ENCODE peak calls at places on chromosomes 16 and 17, in four cellular contexts. One of them, this sample, is unnamed.

GRCh38 chr16:68200120-68200783 is 35.7 kb downstream of the ESRP2 start:
- DNase-seq in GM12878: no peak
- DNase-seq in K562: no peak
- DNase-seq in HepG2: no peak
- DNase-seq in this sample: no peak

GRCh38 chr16:65534121-65534528 is 412.3 kb upstream of the CDH11 start:
- DNase-seq in GM12878: no peak
- DNase-seq in K562: no peak
- DNase-seq in HepG2: no peak
- DNase-seq in this sample: no peak

GRCh38 chr17:17994271-17994670 is 21.6 kb downstream of the DRC3 start:
- DNase-seq in GM12878: no peak
- DNase-seq in K562: no peak
- DNase-seq in HepG2: peak
- DNase-seq in this sample: peak

GRCh38 chr16:57639172-57639571 is 10.7 kb downstream of the ADGRG1 start:
- DNase-seq in GM12878: no peak
- DNase-seq in K562: peak
- DNase-seq in HepG2: no peak
- DNase-seq in this sample: peak

GRCh38 chr16:8572063-8572918 is 18.0 kb downstream of the TMEM114 start:
- DNase-seq in GM12878: no peak
- DNase-seq in K562: no peak
- DNase-seq in HepG2: no peak
- DNase-seq in this sample: no peak

GRCh38 chr16:50038756-50039529 is 13.9 kb downstream of the CNEP1R1 start:
- DNase-seq in GM12878: no peak
- DNase-seq in K562: no peak
- DNase-seq in HepG2: no peak
- DNase-seq in this sample: no peak

GRCh38 chr17:80460286-80460881 is 16.0 kb downstream of the NPTX1 start:
- DNase-seq in GM12878: no peak
- DNase-seq in K562: no peak
- DNase-seq in HepG2: no peak
- DNase-seq in this sample: no peak

GRCh38 chr17:78426293-78426879 is 47.9 kb downstream of the PGS1 start:
- DNase-seq in GM12878: no peak
- DNase-seq in K562: no peak
- DNase-seq in HepG2: no peak
- DNase-seq in this sample: no peak

GRCh38 chr17:15943971-15944719 is 785 bp upstream of the ADORA2B start:
- DNase-seq in GM12878: no peak
- DNase-seq in K562: no peak
- DNase-seq in HepG2: no peak
- DNase-seq in this sample: no peak

GRCh38 chr16:50821586-50821985 is 79.7 kb downstream of the CYLD start:
- DNase-seq in GM12878: no peak
- DNase-seq in K562: no peak
- DNase-seq in HepG2: peak
- DNase-seq in this sample: no peak

GRCh38 chr17:21010705-21011596 is 31.9 kb downstream of the USP22 start:
- DNase-seq in GM12878: no peak
- DNase-seq in K562: no peak
- DNase-seq in HepG2: no peak
- DNase-seq in this sample: no peak

GRCh38 chr16:81510016-81510415 is 65.4 kb downstream of the CMIP start:
- DNase-seq in GM12878: no peak
- DNase-seq in K562: no peak
- DNase-seq in HepG2: no peak
- DNase-seq in this sample: no peak

GRCh38 chr17:62800580-62800979 is 7.5 kb downstream of the MARCHF10 start:
- DNase-seq in GM12878: no peak
- DNase-seq in K562: no peak
- DNase-seq in HepG2: no peak
- DNase-seq in this sample: peak

GRCh38 chr16:81737885-81738536 is 41.1 kb upstream of the PLCG2 start:
- DNase-seq in GM12878: peak
- DNase-seq in K562: peak
- DNase-seq in HepG2: peak
- DNase-seq in this sample: peak

GRCh38 chr16:31428277-31428597 is at the start of gene COX6A2:
- DNase-seq in GM12878: no peak
- DNase-seq in K562: no peak
- DNase-seq in HepG2: no peak
- DNase-seq in this sample: no peak

GRCh38 chr16:68470461-68471150 is 22.3 kb upstream of the SMPD3 start:
- DNase-seq in GM12878: peak
- DNase-seq in K562: no peak
- DNase-seq in HepG2: no peak
- DNase-seq in this sample: no peak

GRCh38 chr17:2634361-2634960 is 41.0 kb downstream of the PAFAH1B1 start:
- DNase-seq in GM12878: no peak
- DNase-seq in K562: no peak
- DNase-seq in HepG2: no peak
- DNase-seq in this sample: no peak

GRCh38 chr16:81889896-81890634 is 111.0 kb downstream of the PLCG2 start:
- DNase-seq in GM12878: no peak
- DNase-seq in K562: peak
- DNase-seq in HepG2: peak
- DNase-seq in this sample: peak

GRCh38 chr16:81717662-81718189 is 61.4 kb upstream of the PLCG2 start:
- DNase-seq in GM12878: peak
- DNase-seq in K562: no peak
- DNase-seq in HepG2: no peak
- DNase-seq in this sample: no peak

GRCh38 chr16:67158637-67159600 is 790 bp downstream of the TRADD start:
- DNase-seq in GM12878: peak
- DNase-seq in K562: peak
- DNase-seq in HepG2: peak
- DNase-seq in this sample: no peak

GRCh38 chr16:86714166-86714565 is 135.8 kb downstream of the FOXL1 start:
- DNase-seq in GM12878: no peak
- DNase-seq in K562: no peak
- DNase-seq in HepG2: no peak
- DNase-seq in this sample: no peak

GRCh38 chr17:78838574-78839005 is 2.0 kb downstream of the USP36 start:
- DNase-seq in GM12878: no peak
- DNase-seq in K562: peak
- DNase-seq in HepG2: peak
- DNase-seq in this sample: no peak

GRCh38 chr16:86671486-86672214 is 93.3 kb downstream of the FOXL1 start:
- DNase-seq in GM12878: no peak
- DNase-seq in K562: no peak
- DNase-seq in HepG2: no peak
- DNase-seq in this sample: no peak

GRCh38 chr16:17224859-17225258 is 245.9 kb downstream of the XYLT1 start:
- DNase-seq in GM12878: no peak
- DNase-seq in K562: no peak
- DNase-seq in HepG2: no peak
- DNase-seq in this sample: no peak

GRCh38 chr16:77403732-77404131 is 31.1 kb downstream of the ADAMTS18 start:
- DNase-seq in GM12878: no peak
- DNase-seq in K562: no peak
- DNase-seq in HepG2: no peak
- DNase-seq in this sample: no peak

GRCh38 chr17:59330314-59330942 is 1.0 kb upstream of the YPEL2 start:
- DNase-seq in GM12878: no peak
- DNase-seq in K562: no peak
- DNase-seq in HepG2: peak
- DNase-seq in this sample: no peak

GRCh38 chr16:84718-85452 is 6.9 kb downstream of the MPG start:
- DNase-seq in GM12878: peak
- DNase-seq in K562: no peak
- DNase-seq in HepG2: no peak
- DNase-seq in this sample: no peak

GRCh38 chr16:83615553-83615952 is 192.2 kb upstream of the HSBP1 start:
- DNase-seq in GM12878: no peak
- DNase-seq in K562: no peak
- DNase-seq in HepG2: no peak
- DNase-seq in this sample: no peak

GRCh38 chr17:61362396-61362795 is 37.2 kb upstream of the TBX2 start:
- DNase-seq in GM12878: no peak
- DNase-seq in K562: no peak
- DNase-seq in HepG2: no peak
- DNase-seq in this sample: no peak

GRCh38 chr17:17363638-17364337 is 60.6 kb downstream of the NT5M start:
- DNase-seq in GM12878: no peak
- DNase-seq in K562: no peak
- DNase-seq in HepG2: no peak
- DNase-seq in this sample: no peak

GRCh38 chr17:30225112-30225511 is 10.4 kb downstream of the SLC6A4 start:
- DNase-seq in GM12878: no peak
- DNase-seq in K562: no peak
- DNase-seq in HepG2: peak
- DNase-seq in this sample: no peak

GRCh38 chr16:4116328-4117249 is at the start of gene ADCY9:
- DNase-seq in GM12878: no peak
- DNase-seq in K562: peak
- DNase-seq in HepG2: peak
- DNase-seq in this sample: no peak

GRCh38 chr17:10251212-10251948 is 53.0 kb upstream of the GAS7 start:
- DNase-seq in GM12878: peak
- DNase-seq in K562: no peak
- DNase-seq in HepG2: no peak
- DNase-seq in this sample: no peak

DNA sequence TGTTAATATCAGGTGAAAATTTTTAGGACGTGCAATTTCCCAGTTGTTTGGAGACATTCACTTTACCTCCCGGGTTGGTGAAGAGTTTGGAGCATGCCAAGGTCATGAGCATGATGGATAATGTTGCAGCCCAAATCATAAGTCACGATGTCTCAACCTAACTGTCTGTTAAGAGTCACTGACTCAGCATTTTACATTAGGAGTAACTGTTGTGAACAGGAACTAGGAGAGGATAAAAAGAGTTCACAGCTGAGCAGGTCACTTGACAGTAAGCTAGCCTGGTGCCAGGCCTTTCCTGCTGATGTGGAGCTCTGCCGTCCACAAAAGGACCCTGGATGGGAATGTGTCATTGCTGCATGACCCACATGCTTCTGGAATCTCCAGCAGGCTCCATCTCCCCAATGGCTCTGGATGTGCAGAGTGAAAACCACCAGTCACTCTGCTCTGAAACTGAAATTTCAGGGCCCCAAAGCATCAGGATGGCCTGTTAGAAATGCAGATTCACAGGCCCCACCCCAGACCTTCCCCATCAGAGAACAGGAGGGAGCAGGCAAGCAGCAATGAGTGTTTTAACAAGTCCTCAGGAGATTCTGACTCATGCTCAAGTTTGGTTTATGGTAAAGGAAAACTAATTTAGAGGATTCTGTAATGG is 371.6 kb upstream of the MAF start:
- DNase-seq in GM12878: no peak
- DNase-seq in K562: no peak
- DNase-seq in HepG2: no peak
- DNase-seq in this sample: no peak
- TF ChIP-seq CBX5 in GM12878: no peak
- TF ChIP-seq CBX5 in K562: no peak
- TF ChIP-seq CBX5 in HepG2: no peak
- TF ChIP-seq CBX5 in this sample: no peak

GRCh38 chr17:76371656-76372628 is 12.5 kb upstream of the SPHK1 start:
- DNase-seq in GM12878: no peak
- DNase-seq in K562: no peak
- DNase-seq in HepG2: no peak
- DNase-seq in this sample: no peak
- TF ChIP-seq EZH2 in GM12878: no peak
- TF ChIP-seq EZH2 in K562: no peak
- TF ChIP-seq EZH2 in HepG2: no peak
- TF ChIP-seq EZH2 in this sample: no peak

DNA sequence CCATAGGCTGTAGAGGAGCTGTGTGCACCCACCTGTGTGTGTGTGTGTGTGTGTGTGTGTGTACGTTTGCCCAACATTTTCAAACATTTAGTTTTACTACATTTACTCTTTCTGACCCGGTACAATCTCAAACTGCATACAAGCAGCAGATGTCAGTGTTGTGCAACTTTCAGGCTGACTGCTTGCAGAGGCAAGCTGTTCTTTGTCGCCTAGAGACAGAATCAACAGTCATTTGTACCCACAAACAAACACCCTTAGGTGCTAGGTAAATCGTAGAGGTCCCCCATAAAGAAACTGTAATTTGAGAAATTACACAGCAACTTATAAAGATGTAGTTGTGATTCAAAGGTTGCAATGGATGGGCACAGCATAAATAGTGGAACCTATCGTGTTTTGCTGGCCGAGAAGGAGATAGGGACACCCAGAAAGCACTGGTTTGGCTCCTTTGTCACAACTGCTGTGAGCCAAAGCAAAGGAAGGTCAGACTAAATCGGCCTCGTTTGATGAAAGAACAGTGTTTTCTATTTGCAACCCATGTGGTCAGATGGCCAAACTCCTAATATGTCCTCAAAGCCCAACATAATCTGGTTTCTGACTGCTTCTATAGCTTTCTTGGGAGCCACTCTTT is 478.4 kb downstream of the TOX3 start:
- DNase-seq in GM12878: no peak
- DNase-seq in K562: no peak
- DNase-seq in HepG2: peak
- DNase-seq in this sample: peak
- TF ChIP-seq ZNF274 in GM12878: no peak
- TF ChIP-seq ZNF274 in K562: no peak
- TF ChIP-seq ZNF274 in HepG2: no peak
- TF ChIP-seq ZNF274 in this sample: no peak

GRCh38 chr17:8122923-8123694 is 797 bp downstream of the HES7 start:
- DNase-seq in GM12878: no peak
- DNase-seq in K562: no peak
- DNase-seq in HepG2: no peak
- DNase-seq in this sample: no peak

GRCh38 chr17:8121531-8122390 is 2.1 kb downstream of the HES7 start:
- DNase-seq in GM12878: no peak
- DNase-seq in K562: peak
- DNase-seq in HepG2: no peak
- DNase-seq in this sample: peak

GRCh38 chr17:8120520-8121443 is 2.5 kb upstream of the ALOXE3 start:
- DNase-seq in GM12878: peak
- DNase-seq in K562: peak
- DNase-seq in HepG2: no peak
- DNase-seq in this sample: peak

GRCh38 chr17:8123695-8124349 is at the start of gene HES7:
- DNase-seq in GM12878: no peak
- DNase-seq in K562: peak
- DNase-seq in HepG2: no peak
- DNase-seq in this sample: peak

DNA sequence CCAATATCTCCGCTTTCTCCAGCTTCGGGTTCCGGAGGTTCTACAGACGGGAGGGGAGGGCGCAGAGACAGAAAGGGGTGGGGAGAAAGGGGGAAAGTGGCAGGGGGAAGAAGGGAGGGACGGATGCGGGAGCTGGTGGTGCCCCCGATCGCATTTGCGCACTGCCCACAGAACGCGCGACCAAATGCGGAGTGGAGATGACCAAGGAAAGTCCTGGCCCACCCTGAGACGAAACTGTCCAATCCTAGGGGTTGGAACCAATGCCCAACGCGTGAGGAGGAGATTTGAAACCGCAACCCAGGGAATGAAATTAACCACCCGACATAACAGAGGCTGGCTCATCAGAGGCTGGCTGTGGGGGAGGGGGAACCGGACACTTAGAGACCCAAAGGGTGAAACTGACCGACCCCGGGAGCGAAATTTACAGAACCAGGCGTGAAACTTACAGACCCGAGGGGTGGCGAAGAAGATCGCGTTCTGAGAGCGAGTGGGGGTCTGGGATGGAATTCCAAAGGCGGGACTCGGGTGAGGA is 1.4 kb downstream of the HES7 start:
- DNase-seq in GM12878: no peak
- DNase-seq in K562: no peak
- DNase-seq in HepG2: no peak
- DNase-seq in this sample: peak
- TF ChIP-seq CBX5 in GM12878: no peak
- TF ChIP-seq CBX5 in K562: no peak
- TF ChIP-seq CBX5 in HepG2: no peak
- TF ChIP-seq CBX5 in this sample: no peak